ENCODE peak calls at places on chromosomes 7 and 10, in eight cellular contexts. E, U, P, S, B, R, T and O are unnamed samples. For H3K36me3 and H3K4me1, the result is how much of the 10 kb centered on the place peaks cover.

GRCh38 chr10:52577047-52577446 is 195.5 kb downstream of the MBL2 start:
- DNase-seq in R (no peak), S (no peak), T (no peak), B (no peak), P (no peak), E (no peak), U (no peak), O (no peak)

GRCh38 chr10:42428534-42428933 is 209.8 kb downstream of the ZNF33B start:
- DNase-seq in R (no peak), T (no peak), S (no peak), B (no peak), U (no peak), P (peak), E (no peak), O (no peak)

GRCh38 chr7:148540041-148540738 is 50.4 kb upstream of the C7orf33 start:
- DNase-seq in R (no peak), B (no peak), E (peak), T (peak), U (no peak), S (peak), P (peak), O (peak)

GRCh38 chr7:88431861-88432260 is 125.2 kb upstream of the STEAP4 start:
- DNase-seq in P (no peak), B (no peak), S (no peak), E (no peak), T (no peak), U (no peak), R (no peak), O (no peak)

GRCh38 chr10:103481974-103482531 is 3.0 kb upstream of the CALHM3 start:
- DNase-seq in T (peak), U (peak), S (peak), P (peak), E (peak), B (no peak), R (no peak), O (no peak)

GRCh38 chr7:1136841-1137516 is 23.0 kb downstream of the ZFAND2A start:
- DNase-seq in P (peak), B (no peak), R (no peak), E (no peak), S (no peak), T (no peak), U (no peak), O (no peak)

GRCh38 chr7:1758417-1758858 is 88.4 kb downstream of the ELFN1 start:
- DNase-seq in B (no peak), S (peak), T (peak), R (no peak), E (peak), P (peak), U (peak), O (no peak)

GRCh38 chr10:35336921-35337741 is 822 bp downstream of the CCNY start:
- DNase-seq in R (peak), T (peak), P (peak), E (peak), B (peak), S (peak), U (peak), O (no peak)

GRCh38 chr10:125521721-125522680 is 161.0 kb downstream of the TEX36 start:
- DNase-seq in T (no peak), R (no peak), B (no peak), U (no peak), P (peak), E (no peak), S (no peak), O (no peak)

GRCh38 chr7:107286751-107287621 is 118.2 kb downstream of the HBP1 start:
- DNase-seq in P (no peak), E (no peak), U (peak), T (no peak), R (no peak), B (no peak), S (no peak), O (no peak)

GRCh38 chr10:90480466-90480865 is 377.4 kb downstream of the HTR7 start:
- DNase-seq in P (no peak), S (no peak), T (no peak), U (no peak), E (no peak), R (no peak), B (no peak), O (no peak)

GRCh38 chr7:37248396-37248836 is 200.2 kb downstream of the ELMO1 start:
- DNase-seq in U (no peak), T (peak), P (no peak), R (no peak), B (no peak), S (no peak), E (no peak), O (no peak)

GRCh38 chr10:84783386-84783785 is 455.0 kb downstream of the CCSER2 start:
- DNase-seq in P (peak), T (peak), B (no peak), S (peak), R (no peak), E (no peak), U (no peak), O (no peak)

GRCh38 chr10:19658131-19658530 is 158.1 kb upstream of the PLXDC2 start:
- DNase-seq in P (no peak), E (no peak), S (no peak), T (no peak), B (no peak), R (no peak), U (no peak), O (no peak)

GRCh38 chr7:128833939-128834310 is 3.7 kb downstream of the FLNC start:
- DNase-seq in T (no peak), P (no peak), B (no peak), E (no peak), U (no peak), S (peak), R (no peak), O (no peak)

GRCh38 chr10:125003146-125003900 is 61.4 kb downstream of the ZRANB1 start:
- DNase-seq in T (peak), B (no peak), E (no peak), R (peak), S (no peak), P (peak), U (no peak), O (no peak)

GRCh38 chr7:33310546-33310945 is 181.2 kb downstream of the BBS9 start:
- DNase-seq in P (no peak), E (no peak), B (no peak), T (no peak), R (no peak), U (no peak), S (no peak), O (no peak)

GRCh38 chr7:122803323-122803722 is 82.9 kb downstream of the CADPS2 start:
- DNase-seq in R (no peak), P (no peak), E (peak), T (peak), B (no peak), U (no peak), S (peak), O (no peak)

GRCh38 chr10:19119191-19119590 is 70.6 kb downstream of the MALRD1 start:
- DNase-seq in P (no peak), E (no peak), R (no peak), T (no peak), S (no peak), B (no peak), U (no peak), O (no peak)

GRCh38 chr10:101357958-101358357 is 4.0 kb downstream of the BTRC start:
- DNase-seq in P (no peak), R (no peak), T (no peak), S (no peak), B (no peak), E (no peak), U (no peak), O (no peak)

GRCh38 chr7:47814905-47815613 is 133.2 kb downstream of the PKD1L1 start:
- DNase-seq in E (no peak), R (no peak), P (no peak), S (no peak), U (no peak), T (no peak), B (no peak), O (no peak)

GRCh38 chr7:80623465-80624252 is 14.8 kb upstream of the CD36 start:
- DNase-seq in U (no peak), R (no peak), E (no peak), T (no peak), B (peak), S (no peak), P (no peak), O (no peak)

GRCh38 chr10:52666931-52667330 is 105.7 kb downstream of the MBL2 start:
- DNase-seq in B (no peak), P (no peak), U (no peak), T (no peak), R (no peak), S (no peak), E (no peak), O (no peak)

GRCh38 chr7:36984710-36985308 is 260.5 kb upstream of the AOAH start:
- DNase-seq in T (no peak), R (no peak), S (no peak), E (no peak), B (no peak), U (no peak), P (no peak), O (no peak)

GRCh38 chr10:32205666-32206065 is 141.3 kb downstream of the EPC1 start:
- DNase-seq in B (no peak), S (no peak), R (no peak), U (no peak), P (no peak), T (no peak), E (no peak), O (no peak)

GRCh38 chr10:32211046-32211363 is 136.0 kb downstream of the EPC1 start:
- DNase-seq in P (no peak), U (no peak), S (no peak), B (no peak), T (no peak), E (no peak), R (no peak), O (no peak)

GRCh38 chr10:32210306-32211045 is 136.5 kb downstream of the EPC1 start:
- DNase-seq in T (peak), B (no peak), S (peak), E (no peak), R (no peak), U (no peak), P (peak), O (no peak)

GRCh38 chr10:32204606-32205005 is 142.4 kb downstream of the EPC1 start:
- DNase-seq in S (no peak), R (no peak), B (no peak), P (no peak), E (no peak), U (no peak), T (no peak), O (no peak)

GRCh38 chr10:32207544-32207943 is 139.4 kb downstream of the EPC1 start:
- DNase-seq in T (peak), R (no peak), B (peak), P (peak), S (peak), E (peak), U (peak), O (no peak)
- TF ChIP-seq CTCF in T (peak), R (peak), B (peak), P (peak), S (peak), E (peak), U (peak), O (peak)

DNA sequence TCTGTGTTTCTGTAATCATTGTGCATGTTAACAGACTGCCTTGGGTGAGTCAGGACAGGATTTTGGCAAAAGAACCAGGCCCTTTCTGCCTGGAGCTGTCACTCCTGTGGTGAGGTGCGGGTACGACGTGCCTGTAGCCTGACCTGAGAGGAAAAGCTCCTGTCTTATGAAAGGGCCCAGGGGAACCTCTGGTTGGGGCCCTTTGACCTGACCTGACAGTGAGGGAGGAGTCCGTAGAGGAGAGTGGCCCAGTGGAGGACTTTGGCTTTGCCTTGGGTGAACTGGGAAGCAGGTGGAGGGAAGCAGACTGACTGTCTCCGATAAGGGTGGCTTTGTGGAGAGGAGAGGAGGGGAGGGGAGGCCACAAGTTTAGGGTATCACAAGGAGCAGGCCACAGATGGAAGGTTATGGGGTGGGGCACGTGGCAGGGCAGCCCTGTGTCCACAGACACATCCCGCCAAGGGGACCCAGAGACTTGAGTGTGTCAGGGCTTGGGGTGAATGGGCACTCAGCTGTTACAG is 6.9 kb downstream of the PFKP start:
- DNase-seq in R (no peak), S (no peak), P (no peak), B (no peak), T (no peak), E (no peak), U (no peak), O (no peak)
- H3K36me3 ChIP-seq in R (under half), S (under half), P (under half), B (under half), T (under half), E (under half), U (under half), O (under half)

DNA sequence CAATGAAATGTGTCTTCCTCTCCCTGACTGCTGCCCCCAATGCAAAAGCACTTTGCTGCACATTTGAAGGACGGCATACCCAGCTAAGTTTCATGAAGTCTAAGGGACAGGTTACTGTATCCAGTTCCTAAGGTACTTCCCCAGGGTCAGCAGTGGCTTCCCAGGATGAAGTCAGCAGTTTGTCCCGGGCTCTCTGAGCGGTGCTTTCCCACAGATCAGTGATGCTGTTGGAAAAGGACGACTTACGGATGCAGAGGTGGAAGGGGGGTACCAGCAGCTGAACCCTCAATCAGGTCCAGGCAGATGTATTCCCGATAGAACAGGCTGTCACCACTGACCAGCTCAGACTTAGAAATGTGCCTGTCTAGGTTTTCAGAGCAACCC is 303.5 kb downstream of the PRPF18 start:
- DNase-seq in B (no peak), S (no peak), U (no peak), R (no peak), T (no peak), E (no peak), P (no peak), O (no peak)
- H3K4me1 ChIP-seq in B (under half), S (under half), U (under half), R (under half), T (under half), E (under half), P (under half), O (under half)

GRCh38 chr7:21722371-21722770 is 179.5 kb downstream of the DNAH11 start:
- DNase-seq in S (no peak), E (no peak), R (no peak), P (no peak), T (no peak), U (no peak), B (no peak), O (no peak)
- TF ChIP-seq CTCF in S (no peak), E (peak), R (no peak), P (peak), T (no peak), U (no peak), B (no peak), O (peak)

DNA sequence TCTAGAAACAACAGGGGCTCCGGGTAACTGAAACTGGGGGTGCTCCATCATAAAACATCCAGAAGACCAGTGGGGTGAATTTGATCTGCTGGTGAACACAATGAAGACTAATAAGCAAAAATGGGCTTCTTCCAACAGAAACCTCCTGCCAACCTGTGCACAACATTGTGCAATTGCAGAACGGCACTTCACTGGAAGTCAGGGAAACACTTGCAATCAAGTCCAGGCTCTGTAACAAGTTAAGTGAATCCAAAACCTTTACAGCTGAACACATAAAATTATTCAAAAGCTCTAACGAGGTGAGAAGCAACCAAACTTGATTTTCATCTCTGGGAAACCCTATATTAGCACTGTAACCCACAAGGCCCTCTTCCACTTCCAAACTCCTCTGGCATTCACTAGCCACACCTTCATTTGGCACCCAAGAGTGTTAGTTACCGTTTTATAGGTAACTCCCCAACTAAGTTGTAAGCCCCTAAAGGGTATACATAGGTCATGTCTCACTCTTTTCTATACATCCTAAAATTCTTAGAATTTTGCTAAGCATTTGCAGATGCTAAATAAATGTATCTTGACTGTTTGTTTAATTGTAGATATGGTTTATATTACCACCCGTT is 22.0 kb downstream of the IMMP2L start:
- DNase-seq in R (no peak), U (no peak), E (no peak), B (peak), S (no peak), T (peak), P (no peak), O (no peak)
- H3K36me3 ChIP-seq in R (under half), U (under half), E (under half), B (under half), S (under half), T (under half), P (under half), O (under half)

GRCh38 chr10:79262131-79262530 is 85.1 kb upstream of the PPIF start:
- DNase-seq in E (no peak), P (no peak), U (no peak), S (no peak), R (no peak), T (no peak), B (no peak), O (no peak)

GRCh38 chr10:79263951-79264350 is 83.3 kb upstream of the PPIF start:
- DNase-seq in T (no peak), B (no peak), R (no peak), U (no peak), E (peak), P (no peak), S (no peak), O (no peak)

GRCh38 chr10:79260803-79261740 is 86.2 kb upstream of the PPIF start:
- DNase-seq in E (no peak), P (peak), R (no peak), T (peak), S (peak), B (no peak), U (peak), O (no peak)

GRCh38 chr10:79264942-79265341 is 82.3 kb upstream of the PPIF start:
- DNase-seq in B (no peak), S (peak), R (peak), P (no peak), T (no peak), E (peak), U (peak), O (no peak)

GRCh38 chr10:79262959-79263746 is 84.1 kb upstream of the PPIF start:
- DNase-seq in T (no peak), B (no peak), R (no peak), E (no peak), S (no peak), P (no peak), U (no peak), O (no peak)
- H3K4me1 ChIP-seq in T (half or more), B (under half), R (under half), E (under half), S (under half), P (under half), U (under half), O (half or more)

DNA sequence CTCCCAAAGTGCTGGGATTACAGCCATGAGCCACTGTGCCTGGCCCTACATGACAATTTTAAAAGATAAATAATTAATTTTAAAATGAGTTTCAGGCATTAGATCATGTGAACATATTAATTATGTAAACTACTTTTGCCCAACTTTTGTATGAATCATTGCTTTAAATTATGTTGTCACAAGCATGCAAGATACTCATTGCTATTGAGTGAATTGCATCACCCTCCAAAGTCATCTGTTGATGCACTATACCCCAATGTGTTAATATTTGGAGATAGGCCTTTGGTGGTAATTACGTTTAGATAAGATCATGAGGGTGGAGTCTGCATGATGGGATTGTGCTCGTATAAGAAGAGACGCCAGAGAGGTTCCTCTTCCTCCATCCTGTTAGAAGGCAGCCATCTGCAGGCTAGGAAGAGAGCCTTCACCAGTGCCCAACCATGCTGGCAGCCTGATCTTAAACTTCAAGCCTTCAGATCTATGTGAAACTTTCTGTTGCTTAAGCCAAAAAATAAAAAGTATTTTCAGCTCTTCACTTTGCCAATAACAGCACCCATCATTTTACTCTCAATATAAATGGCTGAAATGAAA is 95.2 kb upstream of the MAGI2 start:
- DNase-seq in S (no peak), U (no peak), T (no peak), R (no peak), B (no peak), E (no peak), P (no peak), O (no peak)
- TF ChIP-seq CTCF in S (no peak), U (no peak), T (no peak), R (no peak), B (no peak), E (no peak), P (no peak), O (no peak)

DNA sequence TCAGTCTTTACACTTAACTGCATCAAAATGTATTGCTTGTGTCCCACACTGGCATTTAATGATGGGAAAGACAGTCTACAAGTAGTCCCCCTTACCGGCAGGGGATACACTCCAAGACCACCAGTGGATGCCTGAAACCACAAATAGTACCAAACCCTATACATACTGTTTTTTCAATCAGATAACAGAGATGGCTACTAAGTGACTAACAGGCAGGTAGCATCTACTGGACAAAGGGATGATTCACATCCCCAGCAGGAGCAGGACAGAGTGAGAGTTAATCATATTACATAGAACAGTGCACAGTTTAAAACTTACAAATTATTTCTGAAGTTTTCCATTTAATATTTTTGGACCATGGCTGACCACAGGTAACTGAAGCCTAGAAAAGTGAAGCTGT is 13.2 kb downstream of the TMEM243 start:
- DNase-seq in E (no peak), B (no peak), U (no peak), S (no peak), T (no peak), R (no peak), P (no peak), O (no peak)
- H3K36me3 ChIP-seq in E (under half), B (under half), U (under half), S (under half), T (under half), R (under half), P (under half), O (under half)

DNA sequence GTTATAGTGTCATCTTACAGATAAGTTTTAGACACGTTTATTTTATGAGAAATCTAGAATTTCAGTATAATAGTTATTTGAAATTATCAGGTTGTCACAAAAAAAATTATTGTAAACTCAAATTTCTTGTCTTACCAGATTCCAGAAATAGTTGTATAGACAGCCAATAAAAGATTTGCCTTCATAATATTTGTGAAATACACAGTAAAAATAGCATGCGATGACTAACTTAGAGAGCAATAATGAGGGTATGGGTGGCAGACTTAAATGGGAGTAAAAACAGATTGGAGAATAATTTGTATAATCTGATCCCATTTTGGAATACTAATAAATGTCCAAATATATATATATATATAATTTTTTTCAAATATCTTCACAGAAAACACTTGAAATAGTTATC is 687.5 kb upstream of the LRRTM3 start:
- DNase-seq in P (no peak), B (no peak), R (no peak), E (no peak), S (no peak), T (no peak), U (no peak), O (no peak)
- H3K4me1 ChIP-seq in P (under half), B (under half), R (under half), E (under half), S (under half), T (under half), U (under half), O (under half)